ENCODE peak calls at places on chromosome 12, in five cellular contexts. Z is ovary, R is mammary epithelial cell, I is tibial artery, W is neuronal stem cell. T is an unnamed sample. For H3K36me3, the result is how much of the 10 kb centered on the place peaks cover.

GRCh38 chr12:89243786-89244185 is 108.5 kb downstream of the DUSP6 start:
- DNase-seq in Z (no peak), R (no peak), I (no peak), W (no peak), T (no peak)

GRCh38 chr12:19177754-19178153 is 48.2 kb downstream of the PLEKHA5 start:
- DNase-seq in Z (no peak), R (no peak), I (no peak), W (no peak), T (no peak)

GRCh38 chr12:65280306-65280705 is 1.8 kb downstream of the MSRB3 start:
- DNase-seq in Z (no peak), R (no peak), I (no peak), W (no peak), T (no peak)

GRCh38 chr12:9794484-9795063 is 32.7 kb upstream of the KLRF1 start:
- DNase-seq in Z (no peak), R (no peak), I (no peak), W (no peak), T (no peak)

GRCh38 chr12:21813751-21814150 is 39.2 kb upstream of the KCNJ8 start:
- DNase-seq in Z (no peak), R (no peak), I (no peak), W (no peak), T (no peak)

GRCh38 chr12:122528992-122529391 is 1.9 kb downstream of the KNTC1 start:
- DNase-seq in Z (no peak), R (no peak), I (no peak), W (no peak), T (no peak)

GRCh38 chr12:72491399-72491798 is 219.2 kb downstream of the TRHDE start:
- DNase-seq in Z (no peak), R (no peak), I (no peak), W (no peak), T (no peak)

GRCh38 chr12:39990122-39991101 is 115.5 kb downstream of the SLC2A13 start:
- DNase-seq in Z (peak), R (peak), I (no peak), W (no peak), T (peak)

GRCh38 chr12:59672273-59672672 is 76.4 kb downstream of the SLC16A7 start:
- DNase-seq in Z (no peak), R (no peak), I (no peak), W (no peak), T (no peak)

GRCh38 chr12:15856097-15856982 is 25.8 kb upstream of the STRAP start:
- DNase-seq in Z (peak), R (peak), I (no peak), W (peak), T (peak)

GRCh38 chr12:15830538-15830937 is 41.4 kb upstream of the EPS8 start:
- DNase-seq in Z (no peak), R (no peak), I (no peak), W (no peak), T (no peak)

GRCh38 chr12:105109465-105110212 is 2.1 kb downstream of the WASHC4 start:
- DNase-seq in Z (no peak), R (no peak), I (no peak), W (no peak), T (peak)

GRCh38 chr12:50453872-50454271 is 50.9 kb upstream of the DIP2B start:
- DNase-seq in Z (no peak), R (no peak), I (no peak), W (no peak), T (no peak)

GRCh38 chr12:27336254-27336653 is 3.6 kb downstream of the BMAL2 start:
- DNase-seq in Z (no peak), R (peak), I (no peak), W (no peak), T (no peak)

GRCh38 chr12:109757671-109758265 is 44.1 kb downstream of the FAM222A start:
- DNase-seq in Z (no peak), R (no peak), I (peak), W (no peak), T (peak)

GRCh38 chr12:29957835-29958234 is 174.1 kb upstream of the TMTC1 start:
- DNase-seq in Z (no peak), R (no peak), I (no peak), W (no peak), T (no peak)

GRCh38 chr12:38664661-38665269 is 240.6 kb downstream of the CPNE8 start:
- DNase-seq in Z (no peak), R (peak), I (no peak), W (peak), T (peak)

GRCh38 chr12:79127268-79127895 is 262.8 kb downstream of the SYT1 start:
- DNase-seq in Z (no peak), R (peak), I (no peak), W (no peak), T (no peak)

GRCh38 chr12:117606024-117606423 is 244.6 kb upstream of the NOS1 start:
- DNase-seq in Z (no peak), R (no peak), I (no peak), W (no peak), T (no peak)

GRCh38 chr12:132272706-132273105 is 56.7 kb downstream of the GALNT9 start:
- DNase-seq in Z (no peak), R (no peak), I (no peak), W (no peak), T (no peak)

GRCh38 chr12:106973545-106973944 is 13.4 kb downstream of the MTERF2 start:
- DNase-seq in Z (no peak), R (no peak), I (no peak), W (no peak), T (no peak)

GRCh38 chr12:63294327-63294632 is 143.3 kb upstream of the AVPR1A start:
- DNase-seq in Z (no peak), R (peak), I (no peak), W (no peak), T (no peak)

GRCh38 chr12:46369095-46369473 is 3.5 kb downstream of the SLC38A2 start:
- DNase-seq in Z (no peak), R (no peak), I (no peak), W (no peak), T (no peak)

GRCh38 chr12:90229771-90230170 is 521.1 kb upstream of the ATP2B1 start:
- DNase-seq in Z (no peak), R (no peak), I (no peak), W (peak), T (peak)

GRCh38 chr12:46811185-46811584 is 14.6 kb downstream of the SLC38A4 start:
- DNase-seq in Z (no peak), R (no peak), I (no peak), W (no peak), T (no peak)

GRCh38 chr12:93773122-93773871 is 96.1 kb downstream of the CRADD start:
- DNase-seq in Z (no peak), R (peak), I (no peak), W (no peak), T (no peak)

GRCh38 chr12:42935090-42935489 is 345.5 kb upstream of the PRICKLE1 start:
- DNase-seq in Z (no peak), R (no peak), I (no peak), W (no peak), T (no peak)

GRCh38 chr12:21607701-21608100 is 3.1 kb upstream of the GYS2 start:
- DNase-seq in Z (no peak), R (no peak), I (no peak), W (no peak), T (no peak)

GRCh38 chr12:88362439-88362838 is 217.8 kb downstream of the KITLG start:
- DNase-seq in Z (no peak), R (no peak), I (no peak), W (no peak), T (no peak)

GRCh38 chr12:92208613-92209121 is 63.0 kb upstream of the BTG1 start:
- DNase-seq in Z (no peak), R (peak), I (no peak), W (no peak), T (no peak)

GRCh38 chr12:32947203-32947795 is 50.7 kb upstream of the PKP2 start:
- DNase-seq in Z (no peak), R (peak), I (no peak), W (peak), T (no peak)

GRCh38 chr12:95922231-95922630 is 20.2 kb downstream of the CCDC38 start:
- DNase-seq in Z (no peak), R (peak), I (no peak), W (no peak), T (no peak)

GRCh38 chr12:13088503-13088902 is 15.0 kb downstream of the GSG1 start:
- DNase-seq in Z (no peak), R (no peak), I (no peak), W (no peak), T (peak)

GRCh38 chr12:65113621-65114035 is 7.5 kb downstream of the WIF1 start:
- DNase-seq in Z (no peak), R (no peak), I (no peak), W (no peak), T (no peak)

DNA sequence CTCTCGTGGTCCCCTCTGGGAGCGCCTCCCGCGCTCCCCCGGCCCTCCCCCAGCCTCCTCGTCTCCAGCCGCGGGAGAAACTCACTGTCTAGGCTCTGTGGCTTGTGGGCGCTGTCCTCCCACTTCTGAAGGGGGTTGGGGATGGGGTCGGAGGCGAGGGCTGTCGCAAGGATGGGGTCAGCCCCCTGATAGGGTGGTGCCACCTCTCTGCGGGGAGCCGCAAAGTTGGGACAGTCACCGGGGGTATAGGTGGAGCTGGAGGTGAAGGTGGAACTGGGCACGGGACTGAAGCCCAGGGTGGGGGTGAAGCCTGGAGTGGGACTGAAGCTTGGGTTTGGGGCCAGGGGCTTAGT is 12.2 kb downstream of the TNFRSF1A start:
- DNase-seq in Z (no peak), R (no peak), I (no peak), W (no peak), T (no peak)
- H3K36me3 ChIP-seq in Z (under half), R (under half), I (half or more), W (half or more), T (under half)

GRCh38 chr12:124495194-124495983 is 72.0 kb downstream of the NCOR2 start:
- DNase-seq in Z (no peak), R (no peak), I (no peak), W (no peak), T (no peak)
- H3K36me3 ChIP-seq in Z (under half), R (under half), I (under half), W (under half), T (under half)

GRCh38 chr12:53067074-53067992 is 11.9 kb downstream of the SPRYD3 start:
- DNase-seq in Z (peak), R (no peak), I (peak), W (no peak), T (peak)
- H3K36me3 ChIP-seq in Z (under half), R (under half), I (under half), W (under half), T (under half)

DNA sequence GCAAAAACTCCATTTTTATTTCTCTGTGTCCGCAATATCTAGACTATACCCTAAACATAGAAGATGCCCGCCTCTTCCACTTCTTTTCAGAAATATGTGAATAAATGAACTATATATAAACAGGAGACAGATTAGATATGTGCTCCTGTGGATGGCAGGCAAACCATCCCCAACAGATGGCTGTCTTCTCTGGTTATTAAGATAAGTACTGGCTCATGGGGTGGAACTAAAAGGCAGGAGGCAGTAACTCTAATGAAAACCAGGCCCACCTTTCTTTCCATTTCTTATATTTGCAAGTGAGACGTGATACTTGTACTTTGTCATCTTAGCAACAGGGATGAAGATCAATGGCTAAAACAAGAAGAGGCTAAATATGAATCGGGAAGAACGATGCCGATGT is 20.2 kb downstream of the E2F7 start:
- DNase-seq in Z (no peak), R (no peak), I (no peak), W (no peak), T (no peak)
- H3K36me3 ChIP-seq in Z (under half), R (half or more), I (under half), W (half or more), T (half or more)

DNA sequence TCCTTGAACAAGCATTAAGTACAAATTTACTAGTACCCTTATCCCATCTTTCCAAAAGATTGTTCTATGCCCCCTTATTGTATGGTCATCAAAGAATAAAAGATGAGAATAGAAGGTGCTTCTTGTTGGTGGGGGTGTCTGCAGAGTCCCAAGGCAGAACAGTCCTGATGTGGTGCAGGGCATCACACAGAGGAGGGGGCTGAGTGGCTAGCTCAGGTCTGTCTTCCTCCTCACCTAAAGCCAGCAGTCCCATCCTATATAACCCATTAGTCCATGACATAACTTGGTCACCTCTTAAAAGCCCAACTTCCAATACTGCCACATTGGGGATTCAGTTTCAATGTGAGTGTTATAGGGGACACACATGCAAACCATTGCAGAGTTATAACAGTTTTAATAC is 9.9 kb downstream of the LRRC10 start:
- DNase-seq in Z (no peak), R (no peak), I (no peak), W (no peak), T (no peak)
- H3K36me3 ChIP-seq in Z (under half), R (under half), I (half or more), W (half or more), T (half or more)

DNA sequence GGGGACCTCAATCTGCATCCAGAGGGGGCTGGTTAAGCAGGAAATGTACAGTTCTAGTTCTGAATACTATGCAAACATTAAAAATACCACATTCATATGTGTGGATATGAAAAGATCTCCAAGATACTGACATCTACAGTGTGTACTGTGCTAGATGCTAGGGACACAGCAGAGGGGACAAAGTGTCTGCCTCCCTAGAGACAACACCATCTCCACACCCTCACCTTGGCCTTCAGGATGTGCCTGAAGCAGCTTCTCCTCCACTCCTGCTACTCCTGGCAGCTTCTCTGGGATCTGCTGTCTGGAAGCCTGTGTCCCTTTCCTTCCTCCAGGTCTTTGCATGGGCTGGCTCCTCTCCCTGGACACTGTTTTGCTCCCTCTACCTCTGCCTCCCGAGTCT is 10.7 kb upstream of the SRSF9 start:
- DNase-seq in Z (no peak), R (no peak), I (no peak), W (no peak), T (no peak)
- H3K36me3 ChIP-seq in Z (under half), R (under half), I (under half), W (under half), T (under half)

DNA sequence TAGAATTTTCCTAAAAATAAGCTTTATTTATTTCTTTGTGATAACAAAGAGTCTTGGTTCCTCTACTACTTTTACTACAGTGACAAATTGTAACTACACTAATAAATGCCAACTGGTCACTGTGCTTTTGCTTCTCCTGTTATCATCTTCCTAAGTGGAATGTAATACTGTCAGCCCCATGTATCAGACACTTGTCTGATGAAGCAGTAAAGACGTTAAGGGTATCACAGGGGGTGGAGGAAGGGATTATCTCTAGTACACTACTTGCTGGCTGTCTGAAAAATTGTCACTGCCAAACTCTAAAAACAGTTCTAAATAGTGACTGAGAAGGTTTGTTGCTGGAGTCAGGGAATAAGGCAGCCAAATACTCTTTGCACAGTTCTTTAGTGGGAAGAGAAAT is 11.3 kb downstream of the ASB8 start:
- DNase-seq in Z (no peak), R (no peak), I (no peak), W (no peak), T (no peak)
- H3K36me3 ChIP-seq in Z (under half), R (under half), I (half or more), W (half or more), T (half or more)

DNA sequence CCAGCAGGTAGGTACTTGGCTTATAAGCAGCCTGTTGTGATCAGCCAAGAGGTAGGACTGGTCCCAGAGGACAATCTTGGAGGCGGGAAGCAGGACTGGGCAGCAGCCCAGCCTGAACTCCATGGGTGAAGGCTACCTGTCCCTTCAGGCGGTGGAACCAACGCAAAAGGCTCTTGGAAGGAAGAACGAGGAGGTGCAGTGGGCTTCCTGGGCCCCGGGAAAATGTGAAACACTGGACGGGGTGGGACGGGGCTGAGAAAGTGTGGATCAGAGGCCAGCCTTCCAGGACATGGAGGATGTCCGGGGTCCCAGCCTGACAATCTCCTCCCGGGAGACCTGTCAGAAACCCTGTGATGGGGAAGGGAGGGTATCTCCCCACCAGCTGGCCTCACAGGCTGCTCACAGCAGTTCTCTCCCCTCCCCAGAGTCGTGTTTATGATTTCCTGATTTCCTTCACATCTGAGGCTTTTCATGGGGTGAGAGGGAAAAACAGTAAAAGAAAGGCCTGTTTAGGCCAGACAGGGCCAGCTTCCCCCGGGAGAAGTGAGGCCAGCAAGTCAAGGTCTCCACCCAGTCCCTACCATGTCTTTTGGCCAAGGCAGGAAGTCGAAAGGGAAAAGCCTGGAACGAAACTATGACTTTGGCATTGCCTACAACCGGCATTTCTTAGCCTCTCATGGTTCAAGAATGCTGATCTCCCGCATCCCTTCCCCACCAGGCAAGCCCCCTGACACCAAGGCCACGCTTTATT is 11.3 kb downstream of the CMKLR1 start:
- DNase-seq in Z (no peak), R (no peak), I (no peak), W (no peak), T (no peak)
- H3K36me3 ChIP-seq in Z (under half), R (under half), I (under half), W (under half), T (under half)

T was measured in endodermal cell.